ENCODE peak calls at places on chromosomes 6 and 20, in four cellular contexts. One of them, this sample, is unnamed.

GRCh38 chr6:39300739-39301138 is 13.5 kb downstream of the KCNK17 start:
- DNase-seq in HCT116: no peak
- DNase-seq in upper lobe of left lung: no peak
- DNase-seq in spleen: no peak
- DNase-seq in this sample: no peak

GRCh38 chr20:43549416-43550136 is 9.3 kb upstream of the SGK2 start:
- DNase-seq in spleen: peak
- DNase-seq in HCT116: no peak
- DNase-seq in upper lobe of left lung: no peak
- DNase-seq in this sample: no peak

GRCh38 chr20:44811150-44811685 is 872 bp upstream of the RIMS4 start:
- DNase-seq in HCT116: no peak
- DNase-seq in upper lobe of left lung: no peak
- DNase-seq in spleen: no peak
- DNase-seq in this sample: no peak

GRCh38 chr6:127938701-127939100 is 37.8 kb upstream of the THEMIS start:
- DNase-seq in HCT116: peak
- DNase-seq in upper lobe of left lung: no peak
- DNase-seq in spleen: no peak
- DNase-seq in this sample: no peak

GRCh38 chr6:65631711-65632110 is 75.3 kb downstream of the EYS start:
- DNase-seq in HCT116: no peak
- DNase-seq in upper lobe of left lung: no peak
- DNase-seq in spleen: no peak
- DNase-seq in this sample: no peak

GRCh38 chr6:150008588-150008987 is 16.7 kb downstream of the RAET1L start:
- DNase-seq in upper lobe of left lung: no peak
- DNase-seq in spleen: peak
- DNase-seq in HCT116: peak
- DNase-seq in this sample: no peak

GRCh38 chr20:50130995-50131394 is 18.0 kb upstream of the UBE2V1 start:
- DNase-seq in upper lobe of left lung: peak
- DNase-seq in spleen: no peak
- DNase-seq in HCT116: no peak
- DNase-seq in this sample: no peak

GRCh38 chr6:81793811-81794210 is 41.3 kb upstream of the TENT5A start:
- DNase-seq in upper lobe of left lung: no peak
- DNase-seq in spleen: no peak
- DNase-seq in HCT116: no peak
- DNase-seq in this sample: no peak

GRCh38 chr6:113649916-113650609 is 207.1 kb upstream of the MARCKS start:
- DNase-seq in spleen: no peak
- DNase-seq in HCT116: no peak
- DNase-seq in upper lobe of left lung: no peak
- DNase-seq in this sample: no peak

GRCh38 chr6:130697661-130698535 is 129.3 kb upstream of the SMLR1 start:
- DNase-seq in HCT116: peak
- DNase-seq in spleen: no peak
- DNase-seq in upper lobe of left lung: peak
- DNase-seq in this sample: peak

GRCh38 chr6:30884521-30885480 is 482 bp downstream of the DDR1 start:
- DNase-seq in upper lobe of left lung: peak
- DNase-seq in HCT116: no peak
- DNase-seq in spleen: peak
- DNase-seq in this sample: peak

GRCh38 chr6:51299649-51300380 is 481.1 kb downstream of the TFAP2B start:
- DNase-seq in upper lobe of left lung: no peak
- DNase-seq in HCT116: no peak
- DNase-seq in spleen: no peak
- DNase-seq in this sample: no peak

GRCh38 chr6:104638841-104639290 is 220.9 kb downstream of the HACE1 start:
- DNase-seq in spleen: no peak
- DNase-seq in HCT116: no peak
- DNase-seq in upper lobe of left lung: peak
- DNase-seq in this sample: no peak

GRCh38 chr6:27757307-27757706 is 154.9 kb downstream of the OR2B2 start:
- DNase-seq in upper lobe of left lung: peak
- DNase-seq in HCT116: no peak
- DNase-seq in spleen: peak
- DNase-seq in this sample: no peak

GRCh38 chr20:4574356-4574690 is 147.4 kb upstream of the PRND start:
- DNase-seq in HCT116: no peak
- DNase-seq in upper lobe of left lung: no peak
- DNase-seq in spleen: no peak
- DNase-seq in this sample: no peak

GRCh38 chr6:170268216-170269129 is 22.4 kb downstream of the DLL1 start:
- DNase-seq in HCT116: no peak
- DNase-seq in spleen: no peak
- DNase-seq in upper lobe of left lung: no peak
- DNase-seq in this sample: no peak

GRCh38 chr20:50312682-50313187 is 122.1 kb downstream of the CEBPB start:
- DNase-seq in upper lobe of left lung: peak
- DNase-seq in HCT116: no peak
- DNase-seq in spleen: no peak
- DNase-seq in this sample: no peak

GRCh38 chr20:9025643-9026042 is 43.2 kb upstream of the PLCB4 start:
- DNase-seq in HCT116: no peak
- DNase-seq in upper lobe of left lung: no peak
- DNase-seq in spleen: no peak
- DNase-seq in this sample: no peak

GRCh38 chr20:22472386-22472785 is 112.0 kb downstream of the FOXA2 start:
- DNase-seq in spleen: no peak
- DNase-seq in upper lobe of left lung: no peak
- DNase-seq in HCT116: no peak
- DNase-seq in this sample: no peak

GRCh38 chr20:12262747-12263146 is 345.1 kb downstream of the BTBD3 start:
- DNase-seq in spleen: no peak
- DNase-seq in HCT116: no peak
- DNase-seq in upper lobe of left lung: no peak
- DNase-seq in this sample: no peak

GRCh38 chr20:17825949-17826843 is 126.4 kb downstream of the BANF2 start:
- DNase-seq in HCT116: no peak
- DNase-seq in spleen: no peak
- DNase-seq in upper lobe of left lung: no peak
- DNase-seq in this sample: peak

GRCh38 chr6:30163090-30163917 is at the start of gene TRIM15:
- DNase-seq in HCT116: peak
- DNase-seq in spleen: no peak
- DNase-seq in upper lobe of left lung: no peak
- DNase-seq in this sample: no peak

GRCh38 chr20:41137412-41138216 is at the start of gene PLCG1:
- DNase-seq in spleen: peak
- DNase-seq in HCT116: no peak
- DNase-seq in upper lobe of left lung: peak
- DNase-seq in this sample: peak

GRCh38 chr6:37352384-37352783 is 1.4 kb upstream of the RNF8 start:
- DNase-seq in spleen: no peak
- DNase-seq in upper lobe of left lung: no peak
- DNase-seq in HCT116: no peak
- DNase-seq in this sample: no peak

GRCh38 chr6:37357860-37358259 is 4.1 kb downstream of the RNF8 start:
- DNase-seq in HCT116: no peak
- DNase-seq in spleen: no peak
- DNase-seq in upper lobe of left lung: no peak
- DNase-seq in this sample: no peak

GRCh38 chr6:37357288-37357687 is 3.5 kb downstream of the RNF8 start:
- DNase-seq in upper lobe of left lung: no peak
- DNase-seq in spleen: no peak
- DNase-seq in HCT116: no peak
- DNase-seq in this sample: no peak

GRCh38 chr6:37353761-37354525 is at the start of gene RNF8:
- DNase-seq in upper lobe of left lung: peak
- DNase-seq in spleen: peak
- DNase-seq in HCT116: peak
- DNase-seq in this sample: peak

GRCh38 chr6:37354526-37355384 is 972 bp downstream of the RNF8 start:
- DNase-seq in upper lobe of left lung: peak
- DNase-seq in HCT116: no peak
- DNase-seq in spleen: peak
- DNase-seq in this sample: peak
- TF ChIP-seq POLR2A in upper lobe of left lung: no peak
- TF ChIP-seq POLR2A in HCT116: no peak
- TF ChIP-seq POLR2A in spleen: no peak
- TF ChIP-seq POLR2A in this sample: no peak

DNA sequence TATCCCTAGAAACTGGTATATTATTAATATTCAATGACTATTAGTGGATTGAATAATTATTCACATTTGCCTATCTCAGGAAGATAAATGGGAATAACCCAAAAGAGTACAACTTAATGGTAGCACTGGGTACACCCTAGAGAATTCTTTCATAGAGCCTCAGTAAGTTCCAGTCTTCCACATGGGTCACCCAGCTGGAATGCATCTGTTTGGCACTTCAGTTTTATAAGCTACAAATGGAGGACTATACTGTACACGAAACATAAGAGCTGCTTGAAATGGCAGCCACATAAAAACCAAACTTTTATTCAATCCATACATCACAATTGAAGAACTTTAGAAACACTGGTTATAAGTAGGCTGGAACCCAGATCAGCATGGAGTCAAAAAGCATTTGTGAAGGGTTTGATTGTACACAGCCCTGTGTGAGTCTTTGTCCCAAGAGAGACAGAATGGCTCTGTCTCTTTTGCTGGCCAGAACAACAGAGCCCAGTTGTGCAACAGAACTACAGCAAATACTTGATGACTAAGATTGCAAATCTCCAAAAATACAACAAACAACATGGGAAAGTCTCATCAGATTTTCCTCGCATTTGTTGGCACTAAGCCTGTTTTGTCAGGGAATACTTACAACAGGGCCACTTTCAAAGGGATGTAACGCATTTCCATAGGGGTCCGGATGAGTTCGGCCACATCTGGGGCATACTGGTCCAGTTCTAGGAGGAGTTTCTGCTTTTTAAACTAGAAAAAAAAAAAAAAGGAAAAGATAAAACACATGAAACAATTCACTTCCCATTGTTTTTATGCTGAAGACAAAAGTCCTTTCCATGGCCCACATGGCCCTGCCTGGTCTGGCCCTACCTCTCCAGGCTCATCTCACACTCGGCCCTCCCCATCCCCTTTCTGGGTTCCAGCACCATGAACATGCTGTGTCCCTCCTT is 39.4 kb downstream of the PIGU start:
- DNase-seq in HCT116: no peak
- DNase-seq in upper lobe of left lung: no peak
- DNase-seq in spleen: no peak
- DNase-seq in this sample: no peak
- TF ChIP-seq POLR2AphosphoS5 in HCT116: no peak
- TF ChIP-seq POLR2AphosphoS5 in upper lobe of left lung: no peak
- TF ChIP-seq POLR2AphosphoS5 in spleen: no peak
- TF ChIP-seq POLR2AphosphoS5 in this sample: no peak

DNA sequence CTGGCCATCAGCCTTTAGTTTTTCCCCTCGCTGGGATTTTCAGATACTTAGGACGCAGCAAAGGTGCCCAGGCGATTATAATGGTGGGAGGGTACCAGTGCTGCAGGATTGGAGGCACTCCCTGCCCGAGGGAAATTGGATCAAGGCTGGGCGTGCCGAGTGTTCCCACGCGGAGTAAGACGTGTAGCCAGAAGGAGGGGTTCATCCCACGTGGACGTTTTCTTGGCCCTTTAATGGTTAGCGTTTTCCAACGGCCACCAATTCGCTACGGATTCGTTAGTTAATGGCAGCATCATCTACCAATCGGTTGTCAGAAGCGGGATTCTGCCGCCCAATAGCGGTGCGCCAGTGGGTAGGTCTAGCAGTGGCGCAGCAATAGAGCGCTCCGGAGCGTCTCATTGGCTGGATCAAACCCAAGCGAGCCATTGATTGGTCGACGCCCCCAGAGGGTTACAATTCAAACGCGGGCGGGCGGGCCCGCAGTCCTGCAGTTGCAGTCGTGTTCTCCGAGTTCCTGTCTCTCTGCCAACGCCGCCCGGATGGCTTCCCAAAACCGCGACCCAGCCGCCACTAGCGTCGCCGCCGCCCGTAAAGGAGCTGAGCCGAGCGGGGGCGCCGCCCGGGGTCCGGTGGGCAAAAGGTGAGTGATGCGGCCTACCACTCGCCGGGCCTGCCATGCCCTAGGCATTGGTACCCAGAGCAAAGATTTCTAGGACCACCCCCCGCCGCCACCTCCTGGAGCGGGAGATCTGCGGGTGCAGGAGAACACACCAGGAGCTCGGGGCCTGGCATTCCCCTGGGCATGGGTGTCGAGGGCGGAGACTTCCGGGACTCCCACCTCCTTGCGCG is at the start of gene UBE2C:
- DNase-seq in upper lobe of left lung: peak
- DNase-seq in spleen: peak
- DNase-seq in HCT116: peak
- DNase-seq in this sample: peak
- TF ChIP-seq POLR2A in upper lobe of left lung: no peak
- TF ChIP-seq POLR2A in spleen: no peak
- TF ChIP-seq POLR2A in HCT116: peak
- TF ChIP-seq POLR2A in this sample: peak

GRCh38 chr6:90025418-90026089 is 131.3 kb downstream of the GJA10 start:
- DNase-seq in spleen: no peak
- DNase-seq in upper lobe of left lung: no peak
- DNase-seq in HCT116: peak
- DNase-seq in this sample: no peak
- TF ChIP-seq POLR2AphosphoS5 in spleen: no peak
- TF ChIP-seq POLR2AphosphoS5 in upper lobe of left lung: no peak
- TF ChIP-seq POLR2AphosphoS5 in HCT116: no peak
- TF ChIP-seq POLR2AphosphoS5 in this sample: no peak

GRCh38 chr6:44223471-44224153 is at the start of gene SLC29A1:
- DNase-seq in upper lobe of left lung: peak
- DNase-seq in spleen: peak
- DNase-seq in HCT116: no peak
- DNase-seq in this sample: peak
- TF ChIP-seq POLR2A in upper lobe of left lung: no peak
- TF ChIP-seq POLR2A in spleen: no peak
- TF ChIP-seq POLR2A in HCT116: peak
- TF ChIP-seq POLR2A in this sample: peak

DNA sequence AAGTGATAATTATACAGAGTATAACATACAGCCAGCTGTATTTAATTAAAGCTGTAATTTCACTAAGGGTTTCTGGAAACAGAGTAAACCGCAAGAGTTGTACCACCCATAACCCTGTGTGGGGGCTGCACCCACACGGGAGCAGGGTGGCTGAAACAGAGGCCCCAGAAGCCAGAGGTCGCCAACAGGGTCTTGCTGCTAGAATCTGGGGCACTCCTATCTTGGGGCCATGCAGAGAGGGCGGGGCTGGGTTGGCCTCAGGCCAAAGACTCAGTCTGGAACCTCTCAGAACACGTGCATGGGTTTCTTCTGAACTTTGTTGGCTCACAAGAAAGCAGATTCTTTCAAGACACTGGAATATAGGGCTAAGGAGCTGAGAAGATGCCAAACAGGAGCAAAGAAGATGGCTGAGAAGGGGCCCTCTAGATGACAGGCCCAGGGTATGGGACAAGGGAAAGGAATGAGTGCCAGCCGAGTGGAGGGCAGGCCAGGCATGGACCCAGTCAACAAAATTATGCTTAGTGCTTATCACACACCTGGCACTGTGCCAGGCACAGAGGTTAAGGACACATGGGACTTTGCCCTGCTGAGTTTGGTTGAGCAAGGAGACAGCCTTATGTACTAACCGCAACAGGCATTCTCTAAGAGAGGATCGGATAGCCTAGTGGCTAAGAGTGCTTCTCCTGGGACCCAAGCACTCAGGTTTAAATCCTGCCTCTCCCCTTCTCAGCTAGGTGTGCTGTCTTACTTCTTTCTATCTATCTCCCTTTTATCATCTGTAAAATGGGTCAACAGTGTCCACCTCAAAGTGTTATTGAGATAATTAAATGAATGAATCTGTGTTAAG is 96.6 kb upstream of the FOXP4 start:
- DNase-seq in upper lobe of left lung: peak
- DNase-seq in HCT116: no peak
- DNase-seq in spleen: no peak
- DNase-seq in this sample: no peak
- TF ChIP-seq POLR2AphosphoS5 in upper lobe of left lung: no peak
- TF ChIP-seq POLR2AphosphoS5 in HCT116: no peak
- TF ChIP-seq POLR2AphosphoS5 in spleen: no peak
- TF ChIP-seq POLR2AphosphoS5 in this sample: no peak

This sample was measured in GM12892.